ENCODE peak calls at places on chromosome 9, in eight cellular contexts. X is pancreas; U is neural progenitor cell; G is GM23338; M is esophagus squamous epithelium; P is effector memory CD4-positive, alpha-beta T cell; Q is ovary; B is neuronal stem cell. A is an unnamed sample.

GRCh38 chr9:23555849-23556248 is 270.2 kb downstream of the ELAVL2 start:
- DNase-seq in X (no peak), U (peak; percentile 50), G (peak; percentile 17), M (no peak), P (no peak), Q (no peak), B (no peak), A (no peak)

GRCh38 chr9:14389622-14390021 is 75.7 kb upstream of the NFIB start:
- DNase-seq in X (no peak), U (no peak), G (no peak), M (no peak), P (no peak), Q (no peak), B (no peak), A (no peak)

GRCh38 chr9:97703437-97704326 is 6.5 kb upstream of the XPA start:
- DNase-seq in X (no peak), U (no peak), G (no peak), M (no peak), P (no peak), Q (no peak), B (no peak), A (no peak)

GRCh38 chr9:16105576-16105975 is 552.7 kb downstream of the CCDC171 start:
- DNase-seq in X (no peak), U (no peak), G (no peak), M (no peak), P (no peak), Q (no peak), B (no peak), A (no peak)

GRCh38 chr9:134896834-134897583 is 16.4 kb downstream of the FCN2 start:
- DNase-seq in X (no peak), U (no peak), G (no peak), M (no peak), P (no peak), Q (peak; percentile 24), B (no peak), A (no peak)

GRCh38 chr9:93567271-93567959 is 9.0 kb upstream of the PHF2 start:
- DNase-seq in X (peak; percentile 41), U (peak; percentile 39), G (no peak), M (no peak), P (no peak), Q (peak; percentile 59), B (no peak), A (no peak)

GRCh38 chr9:91921371-91921770 is 28.7 kb downstream of the ROR2 start:
- DNase-seq in X (no peak), U (no peak), G (peak; percentile 76), M (no peak), P (no peak), Q (no peak), B (no peak), A (no peak)

GRCh38 chr9:71767421-71768321 is 642 bp downstream of the CEMIP2 start:
- DNase-seq in X (peak; percentile 29), U (peak; percentile 96), G (peak; percentile 67), M (no peak), P (no peak), Q (peak; percentile 37), B (peak; percentile 59), A (peak; percentile 85)

GRCh38 chr9:131839281-131840084 is 99.6 kb upstream of the RAPGEF1 start:
- DNase-seq in X (no peak), U (no peak), G (no peak), M (no peak), P (peak; percentile 48), Q (no peak), B (no peak), A (no peak)

GRCh38 chr9:96158909-96159575 is 142.9 kb downstream of the HSD17B3 start:
- DNase-seq in X (no peak), U (no peak), G (no peak), M (no peak), P (no peak), Q (no peak), B (no peak), A (no peak)

GRCh38 chr9:87909310-87910041 is 8.3 kb upstream of the SPATA31C1 start:
- DNase-seq in X (peak; percentile 93), U (no peak), G (peak; percentile 39), M (no peak), P (no peak), Q (no peak), B (no peak), A (no peak)

GRCh38 chr9:122134822-122135528 is 24.6 kb downstream of the NDUFA8 start:
- DNase-seq in X (no peak), U (peak; percentile 80), G (peak; percentile 41), M (no peak), P (no peak), Q (no peak), B (peak; percentile 67), A (no peak)

GRCh38 chr9:98310752-98311392 is 55.4 kb upstream of the TBC1D2 start:
- DNase-seq in X (no peak), U (no peak), G (no peak), M (no peak), P (no peak), Q (no peak), B (no peak), A (no peak)

GRCh38 chr9:2800385-2801179 is 43.3 kb downstream of the PUM3 start:
- DNase-seq in X (no peak), U (peak; percentile 57), G (no peak), M (no peak), P (no peak), Q (no peak), B (no peak), A (no peak)

GRCh38 chr9:134180786-134181647 is 16.7 kb upstream of the RNU6ATAC start:
- DNase-seq in X (no peak), U (no peak), G (no peak), M (no peak), P (no peak), Q (peak; percentile 28), B (no peak), A (peak; percentile 61)

GRCh38 chr9:106286249-106286648 is 576.7 kb upstream of the ZNF462 start:
- DNase-seq in X (no peak), U (peak; percentile 84), G (peak; percentile 83), M (no peak), P (no peak), Q (no peak), B (peak; percentile 51), A (no peak)

GRCh38 chr9:114735732-114736131 is 53.7 kb upstream of the TEX48 start:
- DNase-seq in X (no peak), U (no peak), G (no peak), M (no peak), P (no peak), Q (no peak), B (no peak), A (no peak)

GRCh38 chr9:21031091-21031817 is at the start of gene HACD4:
- DNase-seq in X (peak; percentile 34), U (peak; percentile 61), G (peak; percentile 82), M (peak; percentile 8), P (peak; percentile 59), Q (peak; percentile 74), B (peak; percentile 23), A (peak; percentile 76)

GRCh38 chr9:95081998-95082397 is 235.5 kb downstream of the FANCC start:
- DNase-seq in X (no peak), U (no peak), G (no peak), M (no peak), P (no peak), Q (peak; percentile 16), B (no peak), A (no peak)

GRCh38 chr9:20985851-20986600 is 45.4 kb downstream of the HACD4 start:
- DNase-seq in X (no peak), U (no peak), G (no peak), M (no peak), P (no peak), Q (no peak), B (no peak), A (no peak)

GRCh38 chr9:76810377-76810957 is 46.2 kb downstream of the PCA3 start:
- DNase-seq in X (peak; percentile 54), U (peak; percentile 74), G (peak; percentile 76), M (no peak), P (no peak), Q (peak; percentile 17), B (peak; percentile 52), A (no peak)

GRCh38 chr9:7273575-7273974 is 515.8 kb downstream of the KDM4C start:
- DNase-seq in X (no peak), U (peak; percentile 62), G (peak; percentile 38), M (no peak), P (no peak), Q (peak; percentile 16), B (no peak), A (no peak)

GRCh38 chr9:4241552-4241951 is 58.3 kb downstream of the GLIS3 start:
- DNase-seq in X (no peak), U (no peak), G (no peak), M (no peak), P (no peak), Q (no peak), B (no peak), A (no peak)

GRCh38 chr9:4238522-4238921 is 61.3 kb downstream of the GLIS3 start:
- DNase-seq in X (no peak), U (no peak), G (no peak), M (no peak), P (no peak), Q (no peak), B (no peak), A (no peak)

GRCh38 chr9:4237748-4238511 is 61.9 kb downstream of the GLIS3 start:
- DNase-seq in X (no peak), U (peak; percentile 83), G (peak; percentile 57), M (no peak), P (no peak), Q (no peak), B (no peak), A (no peak)

GRCh38 chr9:4235951-4236804 is 63.7 kb downstream of the GLIS3 start:
- DNase-seq in X (peak; percentile 15), U (no peak), G (no peak), M (no peak), P (no peak), Q (no peak), B (no peak), A (no peak)
- H3K27ac ChIP-seq in X (peak overlapping the region; percentile 32), U (peak overlapping the region; percentile 42), G (no peak overlapping the region), M (no peak overlapping the region), P (no peak overlapping the region), Q (no peak overlapping the region), B (no peak overlapping the region), A (peak overlapping the region; percentile 65)

DNA sequence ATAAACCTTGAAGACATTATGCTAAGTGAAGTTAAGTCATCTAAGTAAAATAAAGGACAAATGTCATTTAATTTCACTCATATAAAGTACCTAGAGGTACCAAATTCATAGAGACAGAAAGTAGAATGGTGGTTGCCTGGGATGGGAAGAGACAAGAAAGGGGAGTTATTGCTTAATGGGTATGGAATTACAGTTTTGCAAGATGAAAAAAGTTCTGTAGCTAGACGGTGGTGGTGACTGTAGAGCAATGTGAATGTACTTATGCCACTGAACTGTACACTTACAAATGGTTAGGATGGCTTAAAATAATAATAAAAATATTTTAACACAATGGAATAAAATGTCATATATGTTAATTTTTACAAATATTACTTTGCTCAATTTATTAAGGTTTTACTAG is 128.0 kb downstream of the MPDZ start:
- DNase-seq in X (no peak), U (no peak), G (no peak), M (no peak), P (no peak), Q (no peak), B (no peak), A (no peak)
- H3K4me3 ChIP-seq in X (no peak overlapping the region), U (no peak overlapping the region), G (no peak overlapping the region), M (no peak overlapping the region), P (no peak overlapping the region), Q (no peak overlapping the region), B (no peak overlapping the region), A (no peak overlapping the region)

GRCh38 chr9:28961625-28962024 is 1388.3 kb upstream of the C9orf72 start:
- DNase-seq in X (no peak), U (no peak), G (no peak), M (no peak), P (no peak), Q (no peak), B (no peak), A (no peak)
- H3K27ac ChIP-seq in X (no peak overlapping the region), U (no peak overlapping the region), G (no peak overlapping the region), M (no peak overlapping the region), P (no peak overlapping the region), Q (no peak overlapping the region), B (no peak overlapping the region), A (no peak overlapping the region)

GRCh38 chr9:73050062-73050814 is 97.4 kb upstream of the ALDH1A1 start:
- DNase-seq in X (no peak), U (no peak), G (peak; percentile 34), M (no peak), P (no peak), Q (no peak), B (no peak), A (no peak)
- H3K4me3 ChIP-seq in X (no peak overlapping the region), U (no peak overlapping the region), G (peak overlapping the region; percentile 7), M (no peak overlapping the region), P (no peak overlapping the region), Q (no peak overlapping the region), B (no peak overlapping the region), A (no peak overlapping the region)